ENCODE peak calls at places on chromosomes 3 and 15, in seven cellular contexts. Z is uterus, T is WERI-Rb-1, Y is spleen, S is RWPE1, I is nephron progenitor cell, G is cardiac fibroblast. X is an unnamed sample.

GRCh38 chr3:42680806-42681205 is 4.5 kb upstream of the KLHL40 start:
- DNase-seq in Z (no peak), T (no peak), Y (no peak), S (no peak), I (no peak), G (no peak), X (no peak)

GRCh38 chr3:133367431-133367830 is 32.4 kb upstream of the BFSP2 start:
- DNase-seq in Z (no peak), T (no peak), Y (no peak), S (no peak), I (no peak), G (no peak), X (no peak)

GRCh38 chr3:134258761-134259347 is 8.2 kb upstream of the RYK start:
- DNase-seq in Z (no peak), T (no peak), Y (no peak), S (no peak), I (no peak), G (no peak), X (peak)

GRCh38 chr3:177692304-177692703 is 495.0 kb upstream of the TBL1XR1 start:
- DNase-seq in Z (no peak), T (no peak), Y (no peak), S (no peak), I (no peak), G (no peak), X (no peak)

GRCh38 chr3:71384393-71384792 is 199.1 kb downstream of the FOXP1 start:
- DNase-seq in Z (no peak), T (no peak), Y (no peak), S (no peak), I (no peak), G (no peak), X (no peak)

GRCh38 chr3:45994661-45995369 is 809 bp downstream of the FYCO1 start:
- DNase-seq in Z (peak), T (peak), Y (peak), S (peak), I (no peak), G (peak), X (no peak)

GRCh38 chr15:41949400-41950126 is 22.8 kb downstream of the EHD4 start:
- DNase-seq in Z (no peak), T (no peak), Y (no peak), S (no peak), I (no peak), G (no peak), X (no peak)

GRCh38 chr3:7305561-7305960 is 444.6 kb downstream of the GRM7 start:
- DNase-seq in Z (no peak), T (no peak), Y (no peak), S (no peak), I (no peak), G (no peak), X (no peak)

GRCh38 chr15:101407439-101407838 is 82.1 kb downstream of the PCSK6 start:
- DNase-seq in Z (no peak), T (no peak), Y (no peak), S (no peak), I (no peak), G (no peak), X (no peak)

GRCh38 chr3:33392703-33393125 is 47.5 kb downstream of the UBP1 start:
- DNase-seq in Z (no peak), T (no peak), Y (no peak), S (peak), I (no peak), G (peak), X (no peak)

GRCh38 chr3:51955175-51955892 is at the start of gene GPR62:
- DNase-seq in Z (no peak), T (no peak), Y (no peak), S (no peak), I (no peak), G (no peak), X (no peak)

GRCh38 chr15:71455107-71455506 is 339.8 kb downstream of the THSD4 start:
- DNase-seq in Z (no peak), T (no peak), Y (no peak), S (no peak), I (no peak), G (no peak), X (no peak)

GRCh38 chr3:160343132-160343531 is 55.9 kb downstream of the IFT80 start:
- DNase-seq in Z (no peak), T (no peak), Y (no peak), S (peak), I (no peak), G (peak), X (no peak)

GRCh38 chr3:32733631-32734229 is 48.7 kb downstream of the CNOT10 start:
- DNase-seq in Z (no peak), T (no peak), Y (no peak), S (peak), I (no peak), G (peak), X (peak)

GRCh38 chr3:60053518-60054265 is 1003.9 kb upstream of the CFAP20DC start:
- DNase-seq in Z (no peak), T (no peak), Y (no peak), S (no peak), I (no peak), G (no peak), X (no peak)

GRCh38 chr3:177358085-177358967 is 161.0 kb upstream of the TBL1XR1 start:
- DNase-seq in Z (peak), T (peak), Y (peak), S (peak), I (peak), G (peak), X (peak)

GRCh38 chr3:72270072-72270611 is 485.2 kb upstream of the PROK2 start:
- DNase-seq in Z (peak), T (no peak), Y (peak), S (peak), I (no peak), G (peak), X (peak)

GRCh38 chr3:23475446-23475845 is 272.3 kb downstream of the UBE2E2 start:
- DNase-seq in Z (no peak), T (no peak), Y (no peak), S (no peak), I (no peak), G (no peak), X (no peak)

GRCh38 chr3:29373016-29373690 is 92.3 kb downstream of the RBMS3 start:
- DNase-seq in Z (no peak), T (no peak), Y (no peak), S (no peak), I (no peak), G (peak), X (no peak)

GRCh38 chr3:158352551-158352950 is 218.4 kb upstream of the MLF1 start:
- DNase-seq in Z (no peak), T (no peak), Y (no peak), S (no peak), I (no peak), G (peak), X (no peak)

GRCh38 chr3:172135766-172136729 is 96.7 kb downstream of the FNDC3B start:
- DNase-seq in Z (no peak), T (no peak), Y (no peak), S (no peak), I (no peak), G (peak), X (no peak)

GRCh38 chr3:52689151-52689550 is 3.3 kb downstream of the GNL3 start:
- DNase-seq in Z (no peak), T (no peak), Y (no peak), S (no peak), I (no peak), G (no peak), X (no peak)

GRCh38 chr3:122794779-122795673 is at the start of gene SLC49A4:
- DNase-seq in Z (peak), T (peak), Y (peak), S (peak), I (peak), G (peak), X (no peak)

GRCh38 chr3:70064194-70064787 is 64.8 kb downstream of the SAMMSON start:
- DNase-seq in Z (peak), T (peak), Y (no peak), S (peak), I (peak), G (peak), X (no peak)

GRCh38 chr3:70067860-70068479 is 68.4 kb downstream of the SAMMSON start:
- DNase-seq in Z (no peak), T (no peak), Y (no peak), S (no peak), I (no peak), G (peak), X (no peak)

GRCh38 chr3:70069557-70069956 is 70.0 kb downstream of the SAMMSON start:
- DNase-seq in Z (no peak), T (no peak), Y (no peak), S (no peak), I (no peak), G (no peak), X (no peak)

GRCh38 chr3:70061111-70061510 is 61.6 kb downstream of the SAMMSON start:
- DNase-seq in Z (no peak), T (no peak), Y (no peak), S (no peak), I (no peak), G (no peak), X (no peak)

DNA sequence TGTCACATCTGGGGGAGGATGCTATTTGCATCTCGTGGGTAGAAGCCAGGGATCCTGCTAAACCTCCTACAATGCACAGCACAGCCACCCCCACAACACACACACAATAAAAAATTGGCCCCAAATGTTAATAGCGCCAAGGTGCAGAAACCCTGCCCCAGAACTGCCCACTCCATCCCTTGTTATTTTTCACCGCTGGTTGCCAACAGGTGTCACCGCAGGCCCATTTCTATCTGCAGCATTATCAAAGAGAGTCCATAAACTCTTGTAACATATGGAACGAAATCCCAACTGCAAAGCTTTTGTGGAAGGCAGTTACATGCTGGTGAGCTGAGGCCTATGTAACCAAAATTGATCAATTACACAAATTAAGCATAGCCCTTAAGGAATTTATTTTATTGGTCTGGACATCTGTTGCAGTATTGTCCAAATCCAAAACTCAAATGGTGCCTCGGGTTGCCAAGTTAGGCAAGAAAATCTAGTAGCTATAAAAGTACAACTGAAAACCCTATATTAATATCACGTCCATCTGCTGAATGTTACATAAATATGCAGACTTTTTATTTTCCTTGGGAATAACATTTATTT is 66.2 kb downstream of the SAMMSON start:
- DNase-seq in Z (no peak), T (peak), Y (no peak), S (no peak), I (peak), G (no peak), X (no peak)
- TF ChIP-seq CTCF in Z (no peak), T (peak), Y (no peak), S (no peak), I (peak), G (no peak), X (peak)

DNA sequence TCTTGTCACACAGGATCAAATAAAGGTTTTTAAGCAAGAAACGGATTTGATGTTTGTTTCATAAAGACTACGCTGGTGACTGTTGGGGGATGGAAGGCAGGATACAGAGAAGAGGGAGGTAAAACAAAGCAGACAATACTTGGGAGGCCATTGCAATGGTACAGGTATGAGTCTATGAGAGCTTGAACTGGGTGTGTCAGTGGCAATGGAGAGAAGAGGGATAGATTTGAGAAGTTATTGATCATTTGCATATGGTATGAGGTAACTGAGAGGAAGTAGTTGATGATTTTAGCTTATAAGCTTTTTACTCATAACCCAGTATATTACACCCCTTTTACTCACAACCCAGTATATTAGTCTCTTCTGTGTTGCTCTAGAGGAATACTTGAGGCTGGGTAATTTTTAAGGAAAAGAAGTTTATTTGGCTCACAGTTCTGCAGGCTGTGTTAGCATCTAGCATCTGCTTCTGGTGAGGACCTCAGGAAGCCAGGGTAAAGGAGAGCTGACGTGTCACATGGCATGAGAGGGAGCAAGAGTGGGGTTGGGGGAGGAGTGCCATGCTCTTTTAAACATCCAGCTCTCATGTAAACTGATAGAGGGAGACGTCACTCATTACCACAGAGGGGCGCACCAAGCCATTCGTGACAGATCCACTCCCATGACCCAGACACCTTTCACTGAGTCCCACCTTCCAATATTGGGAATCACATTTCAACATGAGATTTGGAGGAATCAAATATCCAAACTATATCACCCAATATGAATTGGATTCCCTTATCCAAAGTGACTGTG is 153.9 kb downstream of the VPS8 start:
- DNase-seq in Z (no peak), T (peak), Y (no peak), S (no peak), I (no peak), G (no peak), X (no peak)
- TF ChIP-seq CTCF in Z (no peak), T (peak), Y (no peak), S (no peak), I (no peak), G (no peak), X (no peak)

GRCh38 chr3:189947068-189947467 is 173.6 kb downstream of the P3H2 start:
- DNase-seq in Z (no peak), T (no peak), Y (no peak), S (no peak), I (no peak), G (no peak), X (no peak)

GRCh38 chr3:189947948-189948723 is 172.6 kb downstream of the P3H2 start:
- DNase-seq in Z (no peak), T (no peak), Y (no peak), S (peak), I (no peak), G (peak), X (no peak)

GRCh38 chr3:189950258-189950657 is 170.4 kb downstream of the P3H2 start:
- DNase-seq in Z (no peak), T (no peak), Y (no peak), S (no peak), I (no peak), G (no peak), X (no peak)

GRCh38 chr3:189949580-189949979 is 171.1 kb downstream of the P3H2 start:
- DNase-seq in Z (no peak), T (no peak), Y (no peak), S (no peak), I (no peak), G (no peak), X (no peak)

GRCh38 chr3:189948724-189949045 is 172.0 kb downstream of the P3H2 start:
- DNase-seq in Z (no peak), T (no peak), Y (no peak), S (no peak), I (no peak), G (no peak), X (no peak)
- TF ChIP-seq CTCF in Z (no peak), T (no peak), Y (no peak), S (no peak), I (no peak), G (no peak), X (no peak)

GRCh38 chr3:86245360-86245759 is 745.6 kb downstream of the VGLL3 start:
- DNase-seq in Z (no peak), T (no peak), Y (no peak), S (no peak), I (no peak), G (no peak), X (no peak)
- TF ChIP-seq CTCF in Z (peak), T (peak), Y (no peak), S (no peak), I (peak), G (no peak), X (peak)

GRCh38 chr15:95259513-95259912 is 1028.2 kb downstream of the MCTP2 start:
- DNase-seq in Z (peak), T (peak), Y (no peak), S (peak), I (peak), G (peak), X (no peak)
- TF ChIP-seq CTCF in Z (peak), T (peak), Y (peak), S (peak), I (peak), G (peak), X (peak)

X was measured in epithelial cell of proximal tubule.